ENCODE peak calls at places on chromosomes 2 and 18, in four cellular contexts. S is psoas muscle, T is fibroblast of the aortic adventitia, Y is HFFc6. D is an unnamed sample.

GRCh38 chr18:48876590-48876989 is 74.2 kb downstream of the SMAD7 start:
- DNase-seq in S (no peak), Y (no peak), T (no peak), D (peak)

GRCh38 chr2:73852020-73852419 is 23.3 kb downstream of the STAMBP start:
- DNase-seq in S (no peak), T (peak), Y (peak), D (no peak)

GRCh38 chr2:41319437-41319836 is 728.4 kb upstream of the PKDCC start:
- DNase-seq in S (no peak), T (no peak), Y (no peak), D (no peak)

GRCh38 chr18:47754311-47755101 is 176.0 kb downstream of the SMAD2 start:
- DNase-seq in Y (no peak), S (no peak), T (no peak), D (no peak)

GRCh38 chr2:142974288-142975024 is 97.0 kb downstream of the KYNU start:
- DNase-seq in S (no peak), Y (no peak), T (peak), D (no peak)

GRCh38 chr2:53632714-53633113 is 134.9 kb upstream of the CHAC2 start:
- DNase-seq in S (no peak), Y (peak), T (peak), D (no peak)

GRCh38 chr2:73979686-73980085 is 5.0 kb upstream of the TET3 start:
- DNase-seq in T (peak), Y (peak), S (no peak), D (no peak)

GRCh38 chr2:120613742-120614481 is 121.8 kb upstream of the GLI2 start:
- DNase-seq in S (no peak), Y (peak), T (peak), D (no peak)

GRCh38 chr2:45823723-45824206 is 172.3 kb downstream of the PRKCE start:
- DNase-seq in S (peak), T (peak), Y (no peak), D (peak)

GRCh38 chr18:39842042-39842791 is 2112.8 kb upstream of the PIK3C3 start:
- DNase-seq in Y (no peak), S (no peak), T (no peak), D (no peak)

GRCh38 chr2:23404426-23404825 is 19.4 kb downstream of the KLHL29 start:
- DNase-seq in T (peak), Y (peak), S (no peak), D (no peak)

GRCh38 chr18:22198163-22198562 is 28.8 kb downstream of the GATA6 start:
- DNase-seq in T (no peak), Y (no peak), S (no peak), D (peak)

GRCh38 chr2:188023035-188023434 is 268.6 kb upstream of the GULP1 start:
- DNase-seq in Y (no peak), S (no peak), T (no peak), D (no peak)

GRCh38 chr2:156589381-156590079 is 153.4 kb downstream of the GPD2 start:
- DNase-seq in Y (peak), T (peak), S (no peak), D (no peak)

GRCh38 chr18:39591647-39592046 is 2026.0 kb upstream of the CELF4 start:
- DNase-seq in S (no peak), T (no peak), Y (no peak), D (no peak)

GRCh38 chr18:63084220-63084619 is 235.3 kb downstream of the BCL2 start:
- DNase-seq in T (no peak), Y (no peak), S (no peak), D (no peak)

GRCh38 chr2:18787726-18788125 is 198.4 kb upstream of the NT5C1B start:
- DNase-seq in T (no peak), S (no peak), Y (no peak), D (no peak)

GRCh38 chr18:3594760-3595241 is 144.8 kb downstream of the TGIF1 start:
- DNase-seq in Y (no peak), S (no peak), T (peak), D (no peak)

GRCh38 chr2:117137371-117137770 is 677.1 kb upstream of the DDX18 start:
- DNase-seq in T (no peak), S (no peak), Y (no peak), D (no peak)

D was measured in left cardiac atrium.